ENCODE peak calls at places on chromosomes 12 and 14, in ten cellular contexts. B, D, I, V, G, J, C, F, U and K are unnamed samples.

GRCh38 chr12:108672054-108672453 is 38.4 kb upstream of the SELPLG start:
- ATAC-seq in B (no peak), D (no peak), I (no peak), V (no peak), G (no peak), J (no peak), C (no peak), F (no peak), U (no peak), K (no peak)

GRCh38 chr14:104189629-104190335 is 51.4 kb downstream of the KIF26A start:
- ATAC-seq in B (no peak), D (no peak), I (no peak), V (no peak), G (no peak), J (no peak), C (no peak), F (no peak), U (no peak), K (no peak)

GRCh38 chr14:55398679-55399078 is 13.0 kb downstream of the ATG14 start:
- ATAC-seq in B (peak; percentile 90), D (peak; percentile 73), I (no peak), V (no peak), G (peak; percentile 95), J (peak; percentile 43), C (peak; percentile 90), F (no peak), U (peak; percentile 95), K (no peak)

GRCh38 chr12:122244565-122245371 is 18.9 kb upstream of the DIABLO start:
- ATAC-seq in B (no peak), D (no peak), I (peak; percentile 77), V (peak; percentile 83), G (no peak), J (peak; percentile 61), C (peak; percentile 91), F (peak; percentile 72), U (no peak), K (no peak)

GRCh38 chr14:77032854-77033621 is 4.5 kb upstream of the IRF2BPL start:
- ATAC-seq in B (peak; percentile 86), D (peak; percentile 75), I (peak; percentile 54), V (peak; percentile 65), G (peak; percentile 46), J (peak; percentile 69), C (peak; percentile 73), F (peak; percentile 33), U (peak; percentile 84), K (no peak)

GRCh38 chr14:44166611-44167010 is 340.5 kb downstream of the FSCB start:
- ATAC-seq in B (no peak), D (no peak), I (no peak), V (no peak), G (no peak), J (no peak), C (no peak), F (no peak), U (no peak), K (no peak)

GRCh38 chr12:4353785-4354208 is 25.7 kb downstream of the FGF23 start:
- ATAC-seq in B (no peak), D (no peak), I (peak; percentile 100), V (peak; percentile 73), G (peak; percentile 73), J (peak; percentile 84), C (peak; percentile 35), F (peak; percentile 72), U (no peak), K (no peak)

GRCh38 chr14:75383721-75384120 is 44.1 kb upstream of the JDP2 start:
- ATAC-seq in B (no peak), D (no peak), I (peak; percentile 26), V (no peak), G (no peak), J (no peak), C (no peak), F (no peak), U (no peak), K (no peak)

GRCh38 chr14:61517861-61518802 is 177.2 kb upstream of the HIF1A start:
- ATAC-seq in B (peak; percentile 68), D (no peak), I (peak; percentile 28), V (peak; percentile 16), G (no peak), J (no peak), C (peak; percentile 78), F (no peak), U (peak; percentile 71), K (peak; percentile 53)

GRCh38 chr12:5520831-5521230 is 88.9 kb downstream of the NTF3 start:
- ATAC-seq in B (no peak), D (no peak), I (no peak), V (no peak), G (no peak), J (no peak), C (no peak), F (no peak), U (no peak), K (no peak)

GRCh38 chr12:30257614-30258013 is 438.1 kb downstream of the IPO8 start:
- ATAC-seq in B (no peak), D (no peak), I (no peak), V (no peak), G (no peak), J (no peak), C (no peak), F (no peak), U (no peak), K (no peak)

GRCh38 chr14:22577334-22577908 is 11.6 kb downstream of the DAD1 start:
- ATAC-seq in B (no peak), D (no peak), I (no peak), V (no peak), G (no peak), J (peak; percentile 86), C (peak; percentile 65), F (no peak), U (no peak), K (no peak)

GRCh38 chr14:74380172-74380571 is 31.9 kb downstream of the VRTN start:
- ATAC-seq in B (no peak), D (no peak), I (no peak), V (no peak), G (no peak), J (no peak), C (no peak), F (no peak), U (no peak), K (no peak)

GRCh38 chr12:102452605-102453004 is 27.8 kb downstream of the IGF1 start:
- ATAC-seq in B (no peak), D (no peak), I (no peak), V (no peak), G (no peak), J (no peak), C (no peak), F (no peak), U (no peak), K (no peak)

GRCh38 chr12:109558374-109559199 is 14.7 kb downstream of the MMAB start:
- ATAC-seq in B (no peak), D (no peak), I (no peak), V (no peak), G (no peak), J (no peak), C (no peak), F (no peak), U (no peak), K (no peak)

GRCh38 chr14:22980672-22981089 is 1.7 kb downstream of the AJUBA start:
- ATAC-seq in B (no peak), D (peak; percentile 37), I (peak; percentile 28), V (no peak), G (peak; percentile 53), J (no peak), C (peak; percentile 51), F (no peak), U (peak; percentile 2), K (no peak)

GRCh38 chr12:131711551-131712205 is 788 bp downstream of the SFSWAP start:
- ATAC-seq in B (peak; percentile 9), D (no peak), I (no peak), V (peak; percentile 13), G (peak; percentile 23), J (no peak), C (no peak), F (no peak), U (no peak), K (no peak)

GRCh38 chr12:101856030-101856429 is 21.4 kb upstream of the DRAM1 start:
- ATAC-seq in B (no peak), D (no peak), I (no peak), V (no peak), G (no peak), J (no peak), C (no peak), F (no peak), U (no peak), K (no peak)

GRCh38 chr12:56631790-56632700 is 1.9 kb upstream of the BAZ2A start:
- ATAC-seq in B (peak; percentile 31), D (peak; percentile 18), I (no peak), V (peak; percentile 22), G (peak; percentile 13), J (no peak), C (no peak), F (no peak), U (peak; percentile 21), K (peak; percentile 24)

GRCh38 chr12:120261951-120262851 is 3.3 kb downstream of the PXN start:
- ATAC-seq in B (no peak), D (no peak), I (peak; percentile 52), V (peak; percentile 38), G (peak; percentile 67), J (peak; percentile 67), C (peak; percentile 42), F (no peak), U (peak; percentile 36), K (no peak)

GRCh38 chr14:55130194-55130550 is 1.1 kb downstream of the LGALS3 start:
- ATAC-seq in B (no peak), D (no peak), I (no peak), V (no peak), G (no peak), J (no peak), C (no peak), F (no peak), U (peak; percentile 14), K (no peak)

GRCh38 chr12:52041695-52042123 is 9.5 kb upstream of the NR4A1 start:
- ATAC-seq in B (peak; percentile 0), D (no peak), I (peak; percentile 54), V (peak; percentile 18), G (no peak), J (peak; percentile 38), C (no peak), F (peak; percentile 52), U (no peak), K (peak; percentile 53)

GRCh38 chr12:11743748-11744147 is 94.3 kb downstream of the ETV6 start:
- ATAC-seq in B (no peak), D (no peak), I (no peak), V (no peak), G (no peak), J (no peak), C (no peak), F (no peak), U (no peak), K (no peak)

GRCh38 chr12:92049403-92049802 is 96.2 kb downstream of the BTG1 start:
- ATAC-seq in B (no peak), D (no peak), I (no peak), V (no peak), G (no peak), J (no peak), C (no peak), F (no peak), U (no peak), K (peak; percentile 97)

GRCh38 chr12:121086896-121087295 is 45.8 kb upstream of the P2RX7 start:
- ATAC-seq in B (no peak), D (no peak), I (no peak), V (no peak), G (no peak), J (no peak), C (no peak), F (no peak), U (no peak), K (no peak)

GRCh38 chr14:105348945-105349699 is 34.6 kb downstream of the PACS2 start:
- ATAC-seq in B (no peak), D (no peak), I (no peak), V (no peak), G (no peak), J (no peak), C (no peak), F (no peak), U (no peak), K (no peak)

GRCh38 chr14:24880689-24881088 is 169.3 kb downstream of the STXBP6 start:
- ATAC-seq in B (peak; percentile 86), D (peak; percentile 53), I (no peak), V (no peak), G (no peak), J (no peak), C (no peak), F (no peak), U (peak; percentile 70), K (no peak)